ENCODE peak calls at places on chromosome 5, in ten cellular contexts. One of them, this sample, is unnamed.

GRCh38 chr5:53943938-53944337 is 366.4 kb downstream of the ARL15 start:
- DNase-seq in SK-N-SH: no peak
- DNase-seq in heart left ventricle: no peak
- DNase-seq in neural progenitor cell: no peak
- DNase-seq in mucosa of descending colon: no peak
- DNase-seq in fibroblast of lung: no peak
- DNase-seq in CD8-positive, alpha-beta T cell: no peak
- DNase-seq in Peyer's patch: no peak
- DNase-seq in tibial artery: no peak
- DNase-seq in AG04449: no peak
- DNase-seq in this sample: no peak

GRCh38 chr5:177427211-177427822 is 841 bp downstream of the GRK6 start:
- DNase-seq in SK-N-SH: peak; percentile 78
- DNase-seq in heart left ventricle: no peak
- DNase-seq in neural progenitor cell: peak; percentile 30
- DNase-seq in mucosa of descending colon: no peak
- DNase-seq in fibroblast of lung: no peak
- DNase-seq in CD8-positive, alpha-beta T cell: no peak
- DNase-seq in Peyer's patch: no peak
- DNase-seq in tibial artery: no peak
- DNase-seq in AG04449: no peak
- DNase-seq in this sample: no peak

GRCh38 chr5:180349391-180349790 is 3.7 kb downstream of the GFPT2 start:
- DNase-seq in SK-N-SH: no peak
- DNase-seq in heart left ventricle: no peak
- DNase-seq in neural progenitor cell: no peak
- DNase-seq in mucosa of descending colon: no peak
- DNase-seq in fibroblast of lung: no peak
- DNase-seq in CD8-positive, alpha-beta T cell: no peak
- DNase-seq in Peyer's patch: no peak
- DNase-seq in tibial artery: no peak
- DNase-seq in AG04449: no peak
- DNase-seq in this sample: no peak

GRCh38 chr5:40511801-40512200 is 167.9 kb upstream of the PTGER4 start:
- DNase-seq in SK-N-SH: no peak
- DNase-seq in heart left ventricle: no peak
- DNase-seq in neural progenitor cell: no peak
- DNase-seq in mucosa of descending colon: no peak
- DNase-seq in fibroblast of lung: no peak
- DNase-seq in CD8-positive, alpha-beta T cell: no peak
- DNase-seq in Peyer's patch: no peak
- DNase-seq in tibial artery: no peak
- DNase-seq in AG04449: no peak
- DNase-seq in this sample: no peak

GRCh38 chr5:26227245-26227644 is 811.1 kb downstream of the CDH9 start:
- DNase-seq in SK-N-SH: no peak
- DNase-seq in heart left ventricle: no peak
- DNase-seq in neural progenitor cell: no peak
- DNase-seq in mucosa of descending colon: no peak
- DNase-seq in fibroblast of lung: no peak
- DNase-seq in CD8-positive, alpha-beta T cell: no peak
- DNase-seq in Peyer's patch: no peak
- DNase-seq in tibial artery: no peak
- DNase-seq in AG04449: no peak
- DNase-seq in this sample: no peak

GRCh38 chr5:1749346-1750124 is 50.1 kb downstream of the MRPL36 start:
- DNase-seq in SK-N-SH: no peak
- DNase-seq in heart left ventricle: peak; percentile 5
- DNase-seq in neural progenitor cell: no peak
- DNase-seq in mucosa of descending colon: peak; percentile 33
- DNase-seq in fibroblast of lung: no peak
- DNase-seq in CD8-positive, alpha-beta T cell: no peak
- DNase-seq in Peyer's patch: no peak
- DNase-seq in tibial artery: peak; percentile 16
- DNase-seq in AG04449: no peak
- DNase-seq in this sample: no peak

GRCh38 chr5:11363779-11364178 is 540.5 kb downstream of the CTNND2 start:
- DNase-seq in SK-N-SH: peak; percentile 49
- DNase-seq in heart left ventricle: no peak
- DNase-seq in neural progenitor cell: no peak
- DNase-seq in mucosa of descending colon: no peak
- DNase-seq in fibroblast of lung: no peak
- DNase-seq in CD8-positive, alpha-beta T cell: no peak
- DNase-seq in Peyer's patch: no peak
- DNase-seq in tibial artery: no peak
- DNase-seq in AG04449: no peak
- DNase-seq in this sample: peak; percentile 40

GRCh38 chr5:142202282-142202681 is 93.7 kb downstream of the NDFIP1 start:
- DNase-seq in SK-N-SH: no peak
- DNase-seq in heart left ventricle: no peak
- DNase-seq in neural progenitor cell: no peak
- DNase-seq in mucosa of descending colon: no peak
- DNase-seq in fibroblast of lung: peak; percentile 87
- DNase-seq in CD8-positive, alpha-beta T cell: no peak
- DNase-seq in Peyer's patch: no peak
- DNase-seq in tibial artery: no peak
- DNase-seq in AG04449: peak; percentile 7
- DNase-seq in this sample: peak; percentile 69

GRCh38 chr5:73433982-73434342 is 14.6 kb downstream of the FOXD1 start:
- DNase-seq in SK-N-SH: no peak
- DNase-seq in heart left ventricle: no peak
- DNase-seq in neural progenitor cell: no peak
- DNase-seq in mucosa of descending colon: no peak
- DNase-seq in fibroblast of lung: peak; percentile 68
- DNase-seq in CD8-positive, alpha-beta T cell: no peak
- DNase-seq in Peyer's patch: no peak
- DNase-seq in tibial artery: no peak
- DNase-seq in AG04449: no peak
- DNase-seq in this sample: peak; percentile 62

GRCh38 chr5:144356489-144356888 is 185.8 kb downstream of the KCTD16 start:
- DNase-seq in SK-N-SH: no peak
- DNase-seq in heart left ventricle: no peak
- DNase-seq in neural progenitor cell: no peak
- DNase-seq in mucosa of descending colon: no peak
- DNase-seq in fibroblast of lung: no peak
- DNase-seq in CD8-positive, alpha-beta T cell: no peak
- DNase-seq in Peyer's patch: no peak
- DNase-seq in tibial artery: no peak
- DNase-seq in AG04449: no peak
- DNase-seq in this sample: no peak

GRCh38 chr5:145666591-145666990 is 168.6 kb downstream of the PRELID2 start:
- DNase-seq in SK-N-SH: no peak
- DNase-seq in heart left ventricle: no peak
- DNase-seq in neural progenitor cell: no peak
- DNase-seq in mucosa of descending colon: no peak
- DNase-seq in fibroblast of lung: no peak
- DNase-seq in CD8-positive, alpha-beta T cell: no peak
- DNase-seq in Peyer's patch: no peak
- DNase-seq in tibial artery: no peak
- DNase-seq in AG04449: no peak
- DNase-seq in this sample: no peak

GRCh38 chr5:53815471-53815870 is 255.0 kb downstream of the NDUFS4 start:
- DNase-seq in SK-N-SH: no peak
- DNase-seq in heart left ventricle: no peak
- DNase-seq in neural progenitor cell: no peak
- DNase-seq in mucosa of descending colon: no peak
- DNase-seq in fibroblast of lung: no peak
- DNase-seq in CD8-positive, alpha-beta T cell: no peak
- DNase-seq in Peyer's patch: no peak
- DNase-seq in tibial artery: no peak
- DNase-seq in AG04449: no peak
- DNase-seq in this sample: no peak

GRCh38 chr5:139453683-139454567 is 8.6 kb downstream of the ECSCR start:
- DNase-seq in SK-N-SH: no peak
- DNase-seq in heart left ventricle: no peak
- DNase-seq in neural progenitor cell: no peak
- DNase-seq in mucosa of descending colon: no peak
- DNase-seq in fibroblast of lung: no peak
- DNase-seq in CD8-positive, alpha-beta T cell: peak; percentile 54
- DNase-seq in Peyer's patch: no peak
- DNase-seq in tibial artery: no peak
- DNase-seq in AG04449: no peak
- DNase-seq in this sample: no peak

GRCh38 chr5:151213803-151214613 is 9.9 kb downstream of the CCDC69 start:
- DNase-seq in SK-N-SH: no peak
- DNase-seq in heart left ventricle: peak; percentile 87
- DNase-seq in neural progenitor cell: no peak
- DNase-seq in mucosa of descending colon: peak; percentile 93
- DNase-seq in fibroblast of lung: peak; percentile 17
- DNase-seq in CD8-positive, alpha-beta T cell: peak; percentile 91
- DNase-seq in Peyer's patch: peak; percentile 94
- DNase-seq in tibial artery: peak; percentile 88
- DNase-seq in AG04449: no peak
- DNase-seq in this sample: no peak

GRCh38 chr5:150778517-150779396 is at the start of gene SMIM3:
- DNase-seq in SK-N-SH: peak; percentile 86
- DNase-seq in heart left ventricle: peak; percentile 87
- DNase-seq in neural progenitor cell: peak; percentile 93
- DNase-seq in mucosa of descending colon: peak; percentile 89
- DNase-seq in fibroblast of lung: peak; percentile 77
- DNase-seq in CD8-positive, alpha-beta T cell: peak; percentile 80
- DNase-seq in Peyer's patch: peak; percentile 59
- DNase-seq in tibial artery: peak; percentile 86
- DNase-seq in AG04449: no peak
- DNase-seq in this sample: peak; percentile 72

GRCh38 chr5:173330151-173330855 is 2.1 kb upstream of the STC2 start:
- DNase-seq in SK-N-SH: no peak
- DNase-seq in heart left ventricle: no peak
- DNase-seq in neural progenitor cell: peak; percentile 57
- DNase-seq in mucosa of descending colon: no peak
- DNase-seq in fibroblast of lung: no peak
- DNase-seq in CD8-positive, alpha-beta T cell: no peak
- DNase-seq in Peyer's patch: no peak
- DNase-seq in tibial artery: no peak
- DNase-seq in AG04449: no peak
- DNase-seq in this sample: no peak
- H3K4me3 ChIP-seq in SK-N-SH: no peak overlapping the region
- H3K4me3 ChIP-seq in heart left ventricle: peak overlapping the region; percentile 59
- H3K4me3 ChIP-seq in neural progenitor cell: peak overlapping the region; percentile 60
- H3K4me3 ChIP-seq in mucosa of descending colon: no peak overlapping the region
- H3K4me3 ChIP-seq in fibroblast of lung: no peak overlapping the region
- H3K4me3 ChIP-seq in CD8-positive, alpha-beta T cell: no peak overlapping the region
- H3K4me3 ChIP-seq in Peyer's patch: no peak overlapping the region
- H3K4me3 ChIP-seq in tibial artery: no peak overlapping the region
- H3K4me3 ChIP-seq in AG04449: peak overlapping the region; percentile 96
- H3K4me3 ChIP-seq in this sample: peak overlapping the region; percentile 80

GRCh38 chr5:167587768-167588167 is 703.7 kb upstream of the WWC1 start:
- DNase-seq in SK-N-SH: peak; percentile 48
- DNase-seq in heart left ventricle: no peak
- DNase-seq in neural progenitor cell: peak; percentile 75
- DNase-seq in mucosa of descending colon: no peak
- DNase-seq in fibroblast of lung: peak; percentile 47
- DNase-seq in CD8-positive, alpha-beta T cell: no peak
- DNase-seq in Peyer's patch: no peak
- DNase-seq in tibial artery: no peak
- DNase-seq in AG04449: no peak
- DNase-seq in this sample: peak; percentile 49
- TF ChIP-seq CTCF in SK-N-SH: peak; percentile 57
- TF ChIP-seq CTCF in heart left ventricle: no peak
- TF ChIP-seq CTCF in neural progenitor cell: peak; percentile 72
- TF ChIP-seq CTCF in mucosa of descending colon: no peak
- TF ChIP-seq CTCF in fibroblast of lung: peak; percentile 41
- TF ChIP-seq CTCF in CD8-positive, alpha-beta T cell: no peak
- TF ChIP-seq CTCF in Peyer's patch: no peak
- TF ChIP-seq CTCF in tibial artery: no peak
- TF ChIP-seq CTCF in AG04449: peak; percentile 67
- TF ChIP-seq CTCF in this sample: peak; percentile 68

DNA sequence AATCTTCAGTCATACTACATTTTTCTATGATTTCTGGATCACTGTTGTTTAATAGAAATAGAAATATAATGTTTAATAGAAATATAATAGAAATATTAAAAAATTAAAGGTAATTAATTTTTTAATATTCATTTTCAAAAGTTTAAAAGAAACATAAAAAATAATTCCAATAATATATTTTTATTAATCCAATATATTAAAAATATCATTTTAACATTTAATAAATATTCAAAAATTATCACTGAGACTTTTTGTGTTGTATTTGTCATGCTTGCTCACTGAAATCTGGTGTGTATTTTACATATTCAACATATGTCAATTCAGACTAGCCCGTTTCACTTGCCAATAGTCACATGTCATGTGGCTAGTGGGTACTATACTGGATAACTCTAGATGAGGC is 80.6 kb upstream of the SLCO6A1 start:
- DNase-seq in SK-N-SH: no peak
- DNase-seq in heart left ventricle: no peak
- DNase-seq in neural progenitor cell: no peak
- DNase-seq in mucosa of descending colon: no peak
- DNase-seq in fibroblast of lung: no peak
- DNase-seq in CD8-positive, alpha-beta T cell: no peak
- DNase-seq in Peyer's patch: no peak
- DNase-seq in tibial artery: no peak
- DNase-seq in AG04449: no peak
- DNase-seq in this sample: no peak
- H3K4me3 ChIP-seq in SK-N-SH: no peak overlapping the region
- H3K4me3 ChIP-seq in heart left ventricle: no peak overlapping the region
- H3K4me3 ChIP-seq in neural progenitor cell: no peak overlapping the region
- H3K4me3 ChIP-seq in mucosa of descending colon: no peak overlapping the region
- H3K4me3 ChIP-seq in fibroblast of lung: no peak overlapping the region
- H3K4me3 ChIP-seq in CD8-positive, alpha-beta T cell: no peak overlapping the region
- H3K4me3 ChIP-seq in Peyer's patch: no peak overlapping the region
- H3K4me3 ChIP-seq in tibial artery: no peak overlapping the region
- H3K4me3 ChIP-seq in AG04449: no peak overlapping the region
- H3K4me3 ChIP-seq in this sample: no peak overlapping the region

DNA sequence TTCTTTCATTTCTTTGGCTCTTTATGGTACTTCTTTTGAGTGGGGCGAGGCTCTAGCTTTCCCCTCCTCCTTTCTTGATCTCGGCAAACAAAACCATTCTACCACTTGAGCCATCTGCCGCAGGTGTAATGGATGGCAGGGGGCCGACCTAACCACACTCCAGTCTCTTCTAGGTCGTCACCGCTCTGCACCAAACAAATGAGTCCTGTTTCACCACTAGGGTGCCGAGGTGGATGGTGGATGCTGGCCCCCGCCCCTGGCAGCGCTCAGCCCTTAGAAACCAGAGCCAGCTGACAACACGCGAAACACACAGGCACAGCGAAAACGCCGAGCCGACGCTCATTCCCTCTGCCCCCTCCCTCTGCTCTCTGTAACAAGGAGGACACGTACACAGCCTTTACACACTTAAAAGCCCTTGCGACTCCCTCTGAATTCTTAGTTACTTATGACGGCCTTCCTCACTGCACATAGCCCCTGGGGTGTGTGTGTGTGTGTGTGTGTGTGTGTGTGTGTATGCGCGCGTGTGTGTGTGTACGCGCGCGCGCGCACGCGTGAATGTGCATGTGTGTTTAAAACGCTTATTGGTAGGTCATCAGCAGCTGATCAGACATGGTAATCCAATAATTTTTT is 199.4 kb downstream of the MEF2C start:
- DNase-seq in SK-N-SH: peak; percentile 75
- DNase-seq in heart left ventricle: no peak
- DNase-seq in neural progenitor cell: peak; percentile 77
- DNase-seq in mucosa of descending colon: no peak
- DNase-seq in fibroblast of lung: peak; percentile 91
- DNase-seq in CD8-positive, alpha-beta T cell: no peak
- DNase-seq in Peyer's patch: no peak
- DNase-seq in tibial artery: no peak
- DNase-seq in AG04449: no peak
- DNase-seq in this sample: peak; percentile 89
- TF ChIP-seq CTCF in SK-N-SH: peak; percentile 27
- TF ChIP-seq CTCF in heart left ventricle: no peak
- TF ChIP-seq CTCF in neural progenitor cell: peak; percentile 37
- TF ChIP-seq CTCF in mucosa of descending colon: no peak
- TF ChIP-seq CTCF in fibroblast of lung: no peak
- TF ChIP-seq CTCF in CD8-positive, alpha-beta T cell: no peak
- TF ChIP-seq CTCF in Peyer's patch: no peak
- TF ChIP-seq CTCF in tibial artery: no peak
- TF ChIP-seq CTCF in AG04449: no peak
- TF ChIP-seq CTCF in this sample: peak; percentile 31

This sample was measured in astrocyte of the spinal cord.